ENCODE peak calls at places on chromosomes 12 and 14, in eight cellular contexts. One of them, this sample, is unnamed.

GRCh38 chr12:77720258-77720657 is 110.4 kb upstream of the NAV3 start:
- DNase-seq in stimulated activated CD8-positive, alpha-beta memory T cell treated with anti-CD3 and anti-CD28 coated beads, Interleukin-4, amount 100 ng/mL, for 24 hours: no peak
- DNase-seq in Caki2: no peak
- DNase-seq in Daoy: no peak
- DNase-seq in sciatic nerve: no peak
- DNase-seq in MCF 10A: no peak
- DNase-seq in GM23248: peak
- DNase-seq in Jurkat, Clone E6-1: no peak
- DNase-seq in this sample: no peak

GRCh38 chr12:94516985-94517384 is 57.3 kb upstream of the CEP83 start:
- DNase-seq in stimulated activated CD8-positive, alpha-beta memory T cell treated with anti-CD3 and anti-CD28 coated beads, Interleukin-4, amount 100 ng/mL, for 24 hours: no peak
- DNase-seq in Caki2: no peak
- DNase-seq in Daoy: no peak
- DNase-seq in sciatic nerve: no peak
- DNase-seq in MCF 10A: no peak
- DNase-seq in GM23248: peak
- DNase-seq in Jurkat, Clone E6-1: no peak
- DNase-seq in this sample: no peak

GRCh38 chr12:93380480-93381121 is 2.9 kb downstream of the NUDT4 start:
- DNase-seq in stimulated activated CD8-positive, alpha-beta memory T cell treated with anti-CD3 and anti-CD28 coated beads, Interleukin-4, amount 100 ng/mL, for 24 hours: no peak
- DNase-seq in Caki2: peak
- DNase-seq in Daoy: no peak
- DNase-seq in sciatic nerve: no peak
- DNase-seq in MCF 10A: peak
- DNase-seq in GM23248: peak
- DNase-seq in Jurkat, Clone E6-1: peak
- DNase-seq in this sample: no peak

GRCh38 chr12:10196210-10196609 is 16.5 kb upstream of the GABARAPL1 start:
- DNase-seq in stimulated activated CD8-positive, alpha-beta memory T cell treated with anti-CD3 and anti-CD28 coated beads, Interleukin-4, amount 100 ng/mL, for 24 hours: no peak
- DNase-seq in Caki2: no peak
- DNase-seq in Daoy: no peak
- DNase-seq in sciatic nerve: no peak
- DNase-seq in MCF 10A: no peak
- DNase-seq in GM23248: no peak
- DNase-seq in Jurkat, Clone E6-1: no peak
- DNase-seq in this sample: no peak

GRCh38 chr14:21262410-21262809 is 6.8 kb downstream of the HNRNPC start:
- DNase-seq in stimulated activated CD8-positive, alpha-beta memory T cell treated with anti-CD3 and anti-CD28 coated beads, Interleukin-4, amount 100 ng/mL, for 24 hours: no peak
- DNase-seq in Caki2: no peak
- DNase-seq in Daoy: no peak
- DNase-seq in sciatic nerve: no peak
- DNase-seq in MCF 10A: no peak
- DNase-seq in GM23248: no peak
- DNase-seq in Jurkat, Clone E6-1: no peak
- DNase-seq in this sample: no peak

GRCh38 chr12:48442191-48442828 is 30.0 kb upstream of the ANP32D start:
- DNase-seq in stimulated activated CD8-positive, alpha-beta memory T cell treated with anti-CD3 and anti-CD28 coated beads, Interleukin-4, amount 100 ng/mL, for 24 hours: no peak
- DNase-seq in Caki2: no peak
- DNase-seq in Daoy: no peak
- DNase-seq in sciatic nerve: no peak
- DNase-seq in MCF 10A: no peak
- DNase-seq in GM23248: no peak
- DNase-seq in Jurkat, Clone E6-1: no peak
- DNase-seq in this sample: no peak

GRCh38 chr12:122471324-122472226 is 29.2 kb downstream of the ZCCHC8 start:
- DNase-seq in stimulated activated CD8-positive, alpha-beta memory T cell treated with anti-CD3 and anti-CD28 coated beads, Interleukin-4, amount 100 ng/mL, for 24 hours: no peak
- DNase-seq in Caki2: peak
- DNase-seq in Daoy: peak
- DNase-seq in sciatic nerve: no peak
- DNase-seq in MCF 10A: peak
- DNase-seq in GM23248: peak
- DNase-seq in Jurkat, Clone E6-1: peak
- DNase-seq in this sample: no peak

GRCh38 chr12:49982246-49983229 is 9.8 kb downstream of the AQP6 start:
- DNase-seq in stimulated activated CD8-positive, alpha-beta memory T cell treated with anti-CD3 and anti-CD28 coated beads, Interleukin-4, amount 100 ng/mL, for 24 hours: no peak
- DNase-seq in Caki2: no peak
- DNase-seq in Daoy: no peak
- DNase-seq in sciatic nerve: no peak
- DNase-seq in MCF 10A: no peak
- DNase-seq in GM23248: peak
- DNase-seq in Jurkat, Clone E6-1: no peak
- DNase-seq in this sample: no peak

GRCh38 chr12:39831587-39832315 is 212.1 kb upstream of the ABCD2 start:
- DNase-seq in stimulated activated CD8-positive, alpha-beta memory T cell treated with anti-CD3 and anti-CD28 coated beads, Interleukin-4, amount 100 ng/mL, for 24 hours: no peak
- DNase-seq in Caki2: peak
- DNase-seq in Daoy: peak
- DNase-seq in sciatic nerve: no peak
- DNase-seq in MCF 10A: no peak
- DNase-seq in GM23248: peak
- DNase-seq in Jurkat, Clone E6-1: no peak
- DNase-seq in this sample: no peak

GRCh38 chr14:93410893-93411292 is 19.8 kb upstream of the UNC79 start:
- DNase-seq in stimulated activated CD8-positive, alpha-beta memory T cell treated with anti-CD3 and anti-CD28 coated beads, Interleukin-4, amount 100 ng/mL, for 24 hours: no peak
- DNase-seq in Caki2: no peak
- DNase-seq in Daoy: no peak
- DNase-seq in sciatic nerve: no peak
- DNase-seq in MCF 10A: no peak
- DNase-seq in GM23248: no peak
- DNase-seq in Jurkat, Clone E6-1: no peak
- DNase-seq in this sample: no peak

GRCh38 chr14:68233385-68233784 is 413.8 kb downstream of the RAD51B start:
- DNase-seq in stimulated activated CD8-positive, alpha-beta memory T cell treated with anti-CD3 and anti-CD28 coated beads, Interleukin-4, amount 100 ng/mL, for 24 hours: no peak
- DNase-seq in Caki2: no peak
- DNase-seq in Daoy: no peak
- DNase-seq in sciatic nerve: no peak
- DNase-seq in MCF 10A: no peak
- DNase-seq in GM23248: no peak
- DNase-seq in Jurkat, Clone E6-1: no peak
- DNase-seq in this sample: no peak

GRCh38 chr14:101595887-101596721 is 34.8 kb downstream of the DIO3 start:
- DNase-seq in stimulated activated CD8-positive, alpha-beta memory T cell treated with anti-CD3 and anti-CD28 coated beads, Interleukin-4, amount 100 ng/mL, for 24 hours: peak
- DNase-seq in Caki2: no peak
- DNase-seq in Daoy: no peak
- DNase-seq in sciatic nerve: no peak
- DNase-seq in MCF 10A: no peak
- DNase-seq in GM23248: no peak
- DNase-seq in Jurkat, Clone E6-1: peak
- DNase-seq in this sample: no peak

GRCh38 chr14:21022686-21023085 is 2.2 kb downstream of the NDRG2 start:
- DNase-seq in stimulated activated CD8-positive, alpha-beta memory T cell treated with anti-CD3 and anti-CD28 coated beads, Interleukin-4, amount 100 ng/mL, for 24 hours: no peak
- DNase-seq in Caki2: no peak
- DNase-seq in Daoy: no peak
- DNase-seq in sciatic nerve: no peak
- DNase-seq in MCF 10A: no peak
- DNase-seq in GM23248: no peak
- DNase-seq in Jurkat, Clone E6-1: no peak
- DNase-seq in this sample: no peak